ENCODE peak calls at places on chromosomes 11 and 22, in four cellular contexts. Z, O, T and V are unnamed samples.
A peak's percentile ranks its signal among the peaks of the same experiment; 100 is the strongest.

GRCh38 chr11:85941380-85941973 is 86.3 kb downstream of the CCDC83 start:
- DNase-seq in Z (peak; percentile 65), T (no peak), O (no peak), V (peak; percentile 68)

GRCh38 chr11:45988922-45989321 is 66.5 kb downstream of the LARGE2 start:
- DNase-seq in T (no peak), Z (no peak), O (no peak), V (no peak)

GRCh38 chr11:134049303-134049702 is 19.6 kb upstream of the JAM3 start:
- DNase-seq in Z (no peak), O (no peak), T (no peak), V (no peak)

GRCh38 chr11:79864882-79865281 is 424.1 kb upstream of the TENM4 start:
- DNase-seq in O (no peak), Z (no peak), T (no peak), V (no peak)

GRCh38 chr11:24900524-24900923 is 403.7 kb downstream of the LUZP2 start:
- DNase-seq in O (no peak), Z (no peak), T (no peak), V (no peak)

GRCh38 chr11:34052608-34053160 is 1.2 kb downstream of the CAPRIN1 start:
- DNase-seq in Z (peak; percentile 53), T (no peak), O (no peak), V (no peak)

GRCh38 chr11:123822022-123822421 is 15.9 kb upstream of the OR6M1 start:
- DNase-seq in O (no peak), Z (no peak), T (no peak), V (no peak)

GRCh38 chr22:30398685-30399680 is 2.2 kb downstream of the SEC14L2 start:
- DNase-seq in T (no peak), O (no peak), Z (no peak), V (no peak)

GRCh38 chr11:94737171-94737611 is 31.0 kb upstream of the AMOTL1 start:
- DNase-seq in Z (no peak), T (no peak), O (no peak), V (peak; percentile 44)

GRCh38 chr22:20938272-20938671 is 21.1 kb downstream of the CRKL start:
- DNase-seq in Z (no peak), T (no peak), O (no peak), V (no peak)

GRCh38 chr11:94597896-94598295 is 30.7 kb downstream of the PIWIL4 start:
- DNase-seq in T (no peak), O (no peak), Z (no peak), V (peak; percentile 32)

GRCh38 chr11:57432017-57432590 is 5.2 kb upstream of the SLC43A3 start:
- DNase-seq in O (no peak), Z (no peak), T (no peak), V (no peak)

GRCh38 chr11:118227865-118228785 is 3.3 kb upstream of the JAML start:
- DNase-seq in Z (no peak), T (no peak), O (no peak), V (no peak)

GRCh38 chr11:70205049-70205725 is 2.1 kb downstream of the FADD start:
- DNase-seq in O (no peak), Z (no peak), T (no peak), V (no peak)

GRCh38 chr22:36731916-36732315 is 28.4 kb upstream of the CACNG2 start:
- DNase-seq in T (no peak), Z (no peak), O (no peak), V (no peak)

GRCh38 chr22:39481595-39481994 is 20.5 kb upstream of the MIEF1 start:
- DNase-seq in Z (no peak), O (no peak), T (no peak), V (no peak)

GRCh38 chr22:44331881-44332714 is 19.3 kb upstream of the SHISAL1 start:
- DNase-seq in O (no peak), Z (no peak), T (no peak), V (no peak)

GRCh38 chr11:17864478-17864941 is 129.9 kb downstream of the KCNC1 start:
- DNase-seq in O (no peak), Z (no peak), T (no peak), V (no peak)

GRCh38 chr11:91608662-91609061 is 616.0 kb upstream of the FAT3 start:
- DNase-seq in O (no peak), Z (no peak), T (no peak), V (no peak)

GRCh38 chr11:122645847-122646246 is 9.7 kb upstream of the UBASH3B start:
- DNase-seq in T (no peak), O (no peak), Z (no peak), V (no peak)

GRCh38 chr11:123145220-123145619 is 49.8 kb downstream of the CLMP start:
- DNase-seq in Z (peak; percentile 35), T (no peak), O (no peak), V (peak; percentile 62)

GRCh38 chr11:115869780-115870431 is 365.7 kb upstream of the CADM1 start:
- DNase-seq in Z (no peak), T (no peak), O (no peak), V (peak; percentile 5)

GRCh38 chr11:84408946-84409411 is 1122.8 kb upstream of the CCDC90B start:
- DNase-seq in O (peak; percentile 32), Z (no peak), T (no peak), V (peak; percentile 17)

GRCh38 chr22:22111267-22111751 is 128.7 kb upstream of the TOP3B start:
- DNase-seq in O (no peak), Z (no peak), T (no peak), V (peak; percentile 78)

GRCh38 chr11:128624269-128625170 is 37.2 kb upstream of the ETS1 start:
- DNase-seq in T (no peak), Z (no peak), O (no peak), V (no peak)

GRCh38 chr11:119673389-119674336 is 55.3 kb downstream of the NECTIN1 start:
- DNase-seq in T (no peak), Z (no peak), O (no peak), V (no peak)

GRCh38 chr22:17969732-17970131 is 54.6 kb downstream of the MICAL3 start:
- DNase-seq in Z (no peak), T (no peak), O (peak; percentile 69), V (peak; percentile 91)

GRCh38 chr11:69918231-69918937 is 99.2 kb upstream of the FGF3 start:
- DNase-seq in O (no peak), Z (no peak), T (no peak), V (no peak)

GRCh38 chr22:42330953-42331525 is 60.6 kb upstream of the TCF20 start:
- DNase-seq in O (no peak), T (no peak), Z (no peak), V (no peak)

GRCh38 chr11:32478277-32478731 is 43.0 kb upstream of the WT1 start:
- DNase-seq in Z (peak; percentile 47), T (no peak), O (no peak), V (no peak)

GRCh38 chr22:17258015-17258827 is 39.0 kb upstream of the ADA2 start:
- DNase-seq in Z (no peak), O (no peak), T (no peak), V (peak; percentile 60)

GRCh38 chr11:35579557-35580396 is 38.5 kb upstream of the FJX1 start:
- DNase-seq in O (peak; percentile 93), T (no peak), Z (no peak), V (peak; percentile 94)

GRCh38 chr22:33332538-33332937 is 274.4 kb upstream of the SYN3 start:
- DNase-seq in O (no peak), Z (no peak), T (no peak), V (no peak)

GRCh38 chr11:119207300-119207570 is 1.1 kb downstream of the CBL start:
- DNase-seq in T (no peak), O (no peak), Z (no peak), V (peak; percentile 15)

GRCh38 chr11:72534859-72535547 is 100.7 kb upstream of the CLPB start:
- DNase-seq in O (peak; percentile 17), Z (no peak), T (no peak), V (no peak)

GRCh38 chr22:33957086-33957485 is 36.8 kb upstream of the LARGE1 start:
- DNase-seq in Z (no peak), T (no peak), O (no peak), V (no peak)

GRCh38 chr22:41094036-41094435 is 1.6 kb downstream of the EP300 start:
- DNase-seq in Z (no peak), T (no peak), O (no peak), V (peak; percentile 37)

GRCh38 chr22:49934891-49935557 is 16.6 kb downstream of the CRELD2 start:
- DNase-seq in O (no peak), Z (peak; percentile 87), T (no peak), V (peak; percentile 40)
- H3K4me3 ChIP-seq in O (peak overlapping the region; percentile 20), Z (peak overlapping the region; percentile 42), T (peak overlapping the region; percentile 72), V (peak overlapping the region; percentile 27)

GRCh38 chr11:130904380-130904779 is 11.9 kb downstream of the SNX19 start:
- DNase-seq in Z (no peak), T (no peak), O (no peak), V (peak; percentile 24)
- TF ChIP-seq CTCF in Z (peak; percentile 13), T (peak; percentile 14), O (peak; percentile 26), V (peak; percentile 47)

DNA sequence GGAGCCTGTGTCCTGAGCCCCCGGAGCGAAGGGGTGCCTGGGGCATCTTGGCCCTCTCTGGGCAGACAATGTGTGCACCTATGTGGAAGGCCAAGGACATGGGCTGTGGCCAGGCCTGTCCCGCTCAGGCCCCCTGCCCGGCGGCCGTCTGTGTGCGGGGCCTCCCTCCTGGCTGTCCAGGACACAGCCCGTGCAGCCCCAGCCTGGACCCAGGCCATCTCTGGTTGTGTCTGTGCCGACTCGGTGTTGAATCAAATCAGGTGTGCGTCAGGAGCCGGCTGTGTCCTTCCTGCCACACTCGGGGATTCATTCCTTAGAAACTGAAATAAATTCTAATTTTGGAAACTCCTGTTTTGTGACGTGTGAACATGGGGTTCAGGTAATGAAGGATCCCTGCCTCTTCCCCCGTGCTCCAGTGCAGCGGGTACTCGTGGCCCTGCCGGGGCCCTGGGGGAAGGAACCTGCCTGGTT is 1.5 kb upstream of the SELENOO start:
- DNase-seq in O (no peak), Z (peak; percentile 52), T (no peak), V (no peak)
- H3K4me3 ChIP-seq in O (no peak overlapping the region), Z (no peak overlapping the region), T (peak overlapping the region; percentile 76), V (no peak overlapping the region)

DNA sequence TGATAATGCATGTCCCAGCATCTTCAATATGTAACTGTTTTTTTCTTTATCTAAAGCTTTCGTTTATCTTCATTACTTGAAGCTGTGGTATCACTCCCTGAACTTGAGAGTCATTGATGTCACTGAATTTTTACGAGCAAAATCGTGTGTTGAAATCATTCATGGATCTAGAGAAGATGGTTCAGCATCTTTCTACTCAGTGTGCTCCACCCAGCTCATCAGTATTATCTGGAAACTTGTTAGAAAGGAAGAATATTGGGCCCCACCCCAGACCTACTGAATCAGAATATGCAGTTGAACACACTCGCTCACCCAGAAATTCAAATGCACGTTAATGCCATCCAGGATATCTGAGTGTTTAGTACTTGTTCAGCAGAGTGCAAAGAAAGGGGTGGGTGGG is 8.3 kb downstream of the CDON start:
- DNase-seq in Z (no peak), T (no peak), O (no peak), V (no peak)
- TF ChIP-seq CTCF in Z (no peak), T (no peak), O (no peak), V (no peak)

DNA sequence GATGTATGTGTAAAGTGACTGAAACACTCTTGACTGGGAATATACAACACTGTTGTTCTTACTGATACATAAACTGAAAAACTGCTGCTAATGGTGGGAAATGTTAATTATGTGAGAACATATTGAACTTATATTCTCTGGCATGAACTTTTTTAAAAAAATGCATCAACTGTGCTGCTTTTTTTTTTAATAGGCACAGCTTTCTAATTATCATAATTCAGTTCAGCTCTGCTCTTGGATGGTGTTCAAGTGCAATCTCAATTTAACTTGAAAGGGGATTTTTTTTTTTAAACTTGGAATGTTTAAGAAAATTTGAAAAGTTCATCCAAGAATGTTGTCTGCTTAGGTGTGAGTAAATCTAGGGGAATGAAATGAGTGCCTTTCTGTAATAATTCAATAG is 5.2 kb downstream of the TEAD1 start:
- DNase-seq in T (no peak), O (no peak), Z (no peak), V (peak; percentile 12)
- H3K4me3 ChIP-seq in T (peak overlapping the region; percentile 9), O (no peak overlapping the region), Z (no peak overlapping the region), V (no peak overlapping the region)